ENCODE peak calls at places on chromosomes 5 and 9, in five cellular contexts. One of them, this sample, is unnamed.

GRCh38 chr5:32443541-32444190 is 874 bp downstream of the ZFR start:
- DNase-seq in GM12878: no peak
- DNase-seq in K562: peak
- DNase-seq in HCT116: no peak
- DNase-seq in HepG2: no peak
- DNase-seq in this sample: peak

GRCh38 chr9:2758162-2758950 is 41.0 kb downstream of the KCNV2 start:
- DNase-seq in K562: no peak
- DNase-seq in HepG2: no peak
- DNase-seq in HCT116: no peak
- DNase-seq in GM12878: no peak
- DNase-seq in this sample: no peak

GRCh38 chr5:113804943-113805342 is 291.4 kb downstream of the YTHDC2 start:
- DNase-seq in K562: no peak
- DNase-seq in HCT116: no peak
- DNase-seq in HepG2: no peak
- DNase-seq in GM12878: no peak
- DNase-seq in this sample: no peak

GRCh38 chr9:36036780-36037579 is at the start of gene RECK:
- DNase-seq in K562: peak
- DNase-seq in HepG2: peak
- DNase-seq in GM12878: no peak
- DNase-seq in HCT116: peak
- DNase-seq in this sample: peak

GRCh38 chr5:14895301-14895700 is 23.7 kb upstream of the ANKH start:
- DNase-seq in K562: no peak
- DNase-seq in HepG2: no peak
- DNase-seq in HCT116: no peak
- DNase-seq in GM12878: no peak
- DNase-seq in this sample: no peak

GRCh38 chr9:82670726-82671125 is 392.2 kb downstream of the RASEF start:
- DNase-seq in K562: no peak
- DNase-seq in GM12878: no peak
- DNase-seq in HepG2: no peak
- DNase-seq in HCT116: no peak
- DNase-seq in this sample: no peak

GRCh38 chr9:121568101-121568460 is 68.4 kb upstream of the GGTA1 start:
- DNase-seq in GM12878: no peak
- DNase-seq in HepG2: no peak
- DNase-seq in HCT116: no peak
- DNase-seq in K562: no peak
- DNase-seq in this sample: no peak

GRCh38 chr9:104866186-104866585 is 61.8 kb downstream of the ABCA1 start:
- DNase-seq in HCT116: no peak
- DNase-seq in HepG2: no peak
- DNase-seq in K562: no peak
- DNase-seq in GM12878: no peak
- DNase-seq in this sample: no peak

GRCh38 chr9:96318921-96319560 is 17.1 kb upstream of the HSD17B3 start:
- DNase-seq in K562: no peak
- DNase-seq in HepG2: no peak
- DNase-seq in GM12878: no peak
- DNase-seq in HCT116: no peak
- DNase-seq in this sample: no peak

GRCh38 chr5:169651526-169651925 is 14.5 kb downstream of the DOCK2 start:
- DNase-seq in GM12878: no peak
- DNase-seq in HCT116: no peak
- DNase-seq in HepG2: no peak
- DNase-seq in K562: no peak
- DNase-seq in this sample: peak

GRCh38 chr5:17443333-17444125 is 54.5 kb upstream of the TAF11L2 start:
- DNase-seq in HepG2: no peak
- DNase-seq in GM12878: no peak
- DNase-seq in HCT116: no peak
- DNase-seq in K562: no peak
- DNase-seq in this sample: no peak

GRCh38 chr5:103918668-103919367 is 356.2 kb upstream of the NUDT12 start:
- DNase-seq in K562: no peak
- DNase-seq in GM12878: peak
- DNase-seq in HepG2: no peak
- DNase-seq in HCT116: no peak
- DNase-seq in this sample: no peak

GRCh38 chr5:133294380-133294779 is 242.6 kb downstream of the HSPA4 start:
- DNase-seq in HCT116: no peak
- DNase-seq in K562: no peak
- DNase-seq in GM12878: no peak
- DNase-seq in HepG2: no peak
- DNase-seq in this sample: no peak

GRCh38 chr5:123455640-123456039 is 32.4 kb upstream of the CEP120 start:
- DNase-seq in HepG2: no peak
- DNase-seq in GM12878: no peak
- DNase-seq in HCT116: no peak
- DNase-seq in K562: no peak
- DNase-seq in this sample: no peak

GRCh38 chr9:87280421-87280820 is 217.2 kb upstream of the DAPK1 start:
- DNase-seq in K562: no peak
- DNase-seq in HepG2: no peak
- DNase-seq in GM12878: no peak
- DNase-seq in HCT116: no peak
- DNase-seq in this sample: no peak

GRCh38 chr5:119166026-119166425 is 95.1 kb downstream of the DMXL1 start:
- DNase-seq in K562: no peak
- DNase-seq in HepG2: no peak
- DNase-seq in GM12878: no peak
- DNase-seq in HCT116: no peak
- DNase-seq in this sample: no peak

GRCh38 chr9:19181002-19181401 is 49.5 kb upstream of the DENND4C start:
- DNase-seq in K562: no peak
- DNase-seq in HCT116: no peak
- DNase-seq in GM12878: no peak
- DNase-seq in HepG2: no peak
- DNase-seq in this sample: no peak

GRCh38 chr9:72589684-72590555 is 68.5 kb downstream of the TMC1 start:
- DNase-seq in K562: no peak
- DNase-seq in GM12878: no peak
- DNase-seq in HepG2: no peak
- DNase-seq in HCT116: no peak
- DNase-seq in this sample: no peak

GRCh38 chr9:101458955-101459631 is 23.5 kb upstream of the ALDOB start:
- DNase-seq in K562: peak
- DNase-seq in HCT116: peak
- DNase-seq in GM12878: no peak
- DNase-seq in HepG2: peak
- DNase-seq in this sample: peak

GRCh38 chr5:141512390-141513020 is 23.6 kb downstream of the PCDHGC5 start:
- DNase-seq in HCT116: peak
- DNase-seq in HepG2: peak
- DNase-seq in K562: peak
- DNase-seq in GM12878: no peak
- DNase-seq in this sample: peak

GRCh38 chr5:38046093-38046492 is 206.3 kb upstream of the GDNF start:
- DNase-seq in HCT116: no peak
- DNase-seq in K562: no peak
- DNase-seq in GM12878: no peak
- DNase-seq in HepG2: no peak
- DNase-seq in this sample: no peak

GRCh38 chr9:109963079-109963478 is 183.1 kb downstream of the PALM2AKAP2 start:
- DNase-seq in GM12878: no peak
- DNase-seq in HepG2: no peak
- DNase-seq in HCT116: no peak
- DNase-seq in K562: no peak
- DNase-seq in this sample: no peak

GRCh38 chr9:37747271-37747753 is 6.3 kb upstream of the TRMT10B start:
- DNase-seq in HepG2: peak
- DNase-seq in HCT116: peak
- DNase-seq in GM12878: peak
- DNase-seq in K562: peak
- DNase-seq in this sample: peak

GRCh38 chr5:1438871-1439270 is 6.4 kb downstream of the SLC6A3 start:
- DNase-seq in GM12878: no peak
- DNase-seq in HCT116: no peak
- DNase-seq in HepG2: no peak
- DNase-seq in K562: no peak
- DNase-seq in this sample: peak

GRCh38 chr9:19290103-19290502 is 59.6 kb downstream of the DENND4C start:
- DNase-seq in K562: no peak
- DNase-seq in HCT116: no peak
- DNase-seq in HepG2: no peak
- DNase-seq in GM12878: no peak
- DNase-seq in this sample: no peak

GRCh38 chr5:44546283-44546682 is 157.1 kb upstream of the FGF10 start:
- DNase-seq in K562: no peak
- DNase-seq in HCT116: no peak
- DNase-seq in HepG2: no peak
- DNase-seq in GM12878: no peak
- DNase-seq in this sample: no peak

GRCh38 chr5:138245717-138246116 is 28.7 kb downstream of the GFRA3 start:
- DNase-seq in HepG2: peak
- DNase-seq in HCT116: no peak
- DNase-seq in K562: no peak
- DNase-seq in GM12878: no peak
- DNase-seq in this sample: no peak

GRCh38 chr5:138240690-138241385 is 27.7 kb upstream of the CDC23 start:
- DNase-seq in HepG2: no peak
- DNase-seq in GM12878: no peak
- DNase-seq in HCT116: no peak
- DNase-seq in K562: no peak
- DNase-seq in this sample: no peak

GRCh38 chr5:138243794-138244193 is 30.6 kb downstream of the GFRA3 start:
- DNase-seq in HepG2: no peak
- DNase-seq in GM12878: no peak
- DNase-seq in K562: no peak
- DNase-seq in HCT116: no peak
- DNase-seq in this sample: no peak

GRCh38 chr5:138238034-138238433 is 24.9 kb upstream of the CDC23 start:
- DNase-seq in HCT116: no peak
- DNase-seq in GM12878: no peak
- DNase-seq in K562: no peak
- DNase-seq in HepG2: peak
- DNase-seq in this sample: no peak

GRCh38 chr5:138241688-138242547 is 28.8 kb upstream of the CDC23 start:
- DNase-seq in K562: peak
- DNase-seq in GM12878: no peak
- DNase-seq in HepG2: peak
- DNase-seq in HCT116: no peak
- DNase-seq in this sample: peak
- TF ChIP-seq ZBTB33 in K562: no peak
- TF ChIP-seq ZBTB33 in GM12878: no peak
- TF ChIP-seq ZBTB33 in HepG2: no peak
- TF ChIP-seq ZBTB33 in HCT116: no peak
- TF ChIP-seq ZBTB33 in this sample: no peak

DNA sequence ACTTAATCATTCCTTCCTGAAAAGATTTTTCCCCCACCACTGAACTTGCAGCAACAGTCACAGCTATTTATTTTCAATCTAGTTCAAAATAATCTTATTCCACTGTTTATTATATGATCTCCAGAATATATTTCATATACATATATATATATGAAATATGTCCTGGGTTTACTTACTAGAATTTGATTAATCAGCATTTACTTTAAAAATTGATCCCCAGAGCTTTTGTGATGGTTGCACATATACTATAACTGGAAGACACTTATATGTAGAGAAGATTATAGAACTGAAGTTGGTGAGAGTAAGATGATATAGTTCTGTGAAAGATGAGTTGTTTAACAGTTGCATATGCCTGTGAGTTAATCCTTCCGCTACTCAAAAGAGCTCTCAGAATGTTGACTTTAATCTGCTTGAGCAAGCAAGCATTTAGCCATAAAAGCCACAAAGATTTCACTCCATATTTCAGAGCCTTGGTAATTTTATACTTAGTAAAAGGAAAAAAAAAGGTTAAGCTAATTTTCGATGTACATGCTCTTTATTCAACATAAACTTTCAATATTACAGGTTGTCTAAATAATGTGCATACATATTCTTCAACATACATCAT is 399.3 kb upstream of the CDH9 start:
- DNase-seq in GM12878: no peak
- DNase-seq in HCT116: no peak
- DNase-seq in HepG2: no peak
- DNase-seq in K562: no peak
- DNase-seq in this sample: no peak
- TF ChIP-seq ZBTB33 in GM12878: no peak
- TF ChIP-seq ZBTB33 in HCT116: no peak
- TF ChIP-seq ZBTB33 in HepG2: no peak
- TF ChIP-seq ZBTB33 in K562: no peak
- TF ChIP-seq ZBTB33 in this sample: no peak

GRCh38 chr9:125974705-125975104 is 227.5 kb downstream of the PBX3 start:
- DNase-seq in K562: no peak
- DNase-seq in GM12878: no peak
- DNase-seq in HepG2: no peak
- DNase-seq in HCT116: no peak
- DNase-seq in this sample: no peak

GRCh38 chr9:125982798-125983406 is 235.7 kb downstream of the PBX3 start:
- DNase-seq in GM12878: no peak
- DNase-seq in HCT116: no peak
- DNase-seq in HepG2: no peak
- DNase-seq in K562: no peak
- DNase-seq in this sample: no peak

GRCh38 chr9:125979383-125979782 is 232.2 kb downstream of the PBX3 start:
- DNase-seq in HepG2: no peak
- DNase-seq in K562: no peak
- DNase-seq in HCT116: no peak
- DNase-seq in GM12878: no peak
- DNase-seq in this sample: no peak

GRCh38 chr9:125971895-125972729 is 224.9 kb downstream of the PBX3 start:
- DNase-seq in HCT116: no peak
- DNase-seq in GM12878: no peak
- DNase-seq in K562: no peak
- DNase-seq in HepG2: no peak
- DNase-seq in this sample: no peak

GRCh38 chr9:125977223-125977622 is 230.1 kb downstream of the PBX3 start:
- DNase-seq in GM12878: no peak
- DNase-seq in HepG2: no peak
- DNase-seq in HCT116: no peak
- DNase-seq in K562: no peak
- DNase-seq in this sample: no peak
- TF ChIP-seq ZBTB33 in GM12878: no peak
- TF ChIP-seq ZBTB33 in HepG2: no peak
- TF ChIP-seq ZBTB33 in HCT116: no peak
- TF ChIP-seq ZBTB33 in K562: no peak
- TF ChIP-seq ZBTB33 in this sample: no peak

DNA sequence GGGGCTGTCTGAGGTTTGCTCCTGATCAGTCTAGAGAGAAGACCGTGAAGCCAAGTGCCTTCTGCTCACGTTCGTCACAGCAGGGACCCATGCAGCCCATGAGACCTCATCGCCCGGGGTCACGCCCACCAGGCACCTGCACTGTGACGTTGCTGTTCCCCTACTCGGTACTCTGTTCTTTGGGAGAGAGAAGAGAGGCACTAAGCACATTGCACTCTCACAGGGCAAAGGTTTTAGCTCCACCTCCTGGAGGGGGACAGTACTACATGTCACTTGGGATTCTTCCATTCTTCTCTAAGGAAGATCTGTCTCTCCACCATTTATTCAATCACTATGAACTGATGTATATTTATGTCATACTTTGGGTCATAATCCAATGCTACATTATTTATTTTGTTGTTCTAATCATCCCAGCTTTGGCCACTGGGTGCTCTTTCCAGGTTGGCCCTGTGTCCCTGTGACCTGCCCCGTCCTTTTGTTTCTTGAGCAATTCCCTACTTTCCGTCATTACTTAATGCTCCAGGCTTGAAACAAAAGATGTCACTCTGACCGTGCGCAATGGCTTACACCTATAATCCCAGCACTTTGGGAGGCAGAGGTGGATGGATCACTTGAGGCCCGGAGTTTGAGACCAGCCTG is 31.4 kb upstream of the BRD3 start:
- DNase-seq in HepG2: peak
- DNase-seq in K562: peak
- DNase-seq in HCT116: peak
- DNase-seq in GM12878: peak
- DNase-seq in this sample: no peak
- TF ChIP-seq ZBTB33 in HepG2: no peak
- TF ChIP-seq ZBTB33 in K562: no peak
- TF ChIP-seq ZBTB33 in HCT116: no peak
- TF ChIP-seq ZBTB33 in GM12878: no peak
- TF ChIP-seq ZBTB33 in this sample: no peak